ENCODE peak calls at places on chromosomes 11 and 22, in six cellular contexts. G is tibial nerve; Z is A549; K is CD8-positive, alpha-beta T cell; O is gastrocnemius medialis; Y is uterus. T is an unnamed sample. For H3K4me1, the result is how much of the 10 kb centered on the place peaks cover.

GRCh38 chr22:49372111-49372529 is 455.6 kb downstream of the BRD1 start:
- DNase-seq in G (no peak), Z (no peak), K (no peak), O (no peak), Y (no peak), T (no peak)

GRCh38 chr22:22687638-22688500 is 43.5 kb downstream of the GGTLC2 start:
- DNase-seq in G (no peak), Z (no peak), K (no peak), O (no peak), Y (no peak), T (no peak)

GRCh38 chr11:47111318-47111804 is 65.3 kb downstream of the ARFGAP2 start:
- DNase-seq in G (no peak), Z (no peak), K (no peak), O (no peak), Y (no peak), T (no peak)

GRCh38 chr22:34324763-34325162 is 404.5 kb upstream of the LARGE1 start:
- DNase-seq in G (no peak), Z (no peak), K (no peak), O (no peak), Y (no peak), T (no peak)

GRCh38 chr11:83456075-83456474 is 169.9 kb upstream of the CCDC90B start:
- DNase-seq in G (no peak), Z (no peak), K (no peak), O (no peak), Y (no peak), T (no peak)

GRCh38 chr22:24968066-24968561 is 15.6 kb downstream of the KIAA1671 start:
- DNase-seq in G (no peak), Z (no peak), K (no peak), O (peak), Y (no peak), T (no peak)

GRCh38 chr11:123434262-123434661 is 4.2 kb downstream of the GRAMD1B start:
- DNase-seq in G (no peak), Z (peak), K (no peak), O (no peak), Y (no peak), T (peak)

GRCh38 chr22:29473001-29473400 is 7.0 kb upstream of the NEFH start:
- DNase-seq in G (no peak), Z (no peak), K (no peak), O (no peak), Y (no peak), T (no peak)

GRCh38 chr11:64225608-64226506 is at the start of the genes NUDT22 and TRPT1:
- DNase-seq in G (peak), Z (peak), K (peak), O (peak), Y (peak), T (peak)

GRCh38 chr11:130763087-130763980 is 152.9 kb downstream of the SNX19 start:
- DNase-seq in G (no peak), Z (no peak), K (no peak), O (no peak), Y (no peak), T (no peak)

GRCh38 chr11:73404048-73404447 is 27.8 kb downstream of the RELT start:
- DNase-seq in G (peak), Z (peak), K (no peak), O (no peak), Y (no peak), T (peak)

GRCh38 chr22:17672417-17672991 is 33.9 kb downstream of the BCL2L13 start:
- DNase-seq in G (no peak), Z (no peak), K (no peak), O (no peak), Y (no peak), T (no peak)

GRCh38 chr11:120235024-120235628 is 4.8 kb upstream of the POU2F3 start:
- DNase-seq in G (no peak), Z (peak), K (peak), O (no peak), Y (no peak), T (no peak)

GRCh38 chr11:5803982-5804381 is 4.7 kb upstream of the OR52N2 start:
- DNase-seq in G (no peak), Z (no peak), K (no peak), O (no peak), Y (no peak), T (no peak)

GRCh38 chr22:26580240-26580962 is 9.5 kb downstream of the TPST2 start:
- DNase-seq in G (no peak), Z (no peak), K (no peak), O (no peak), Y (no peak), T (no peak)

GRCh38 chr22:21628386-21629261 is 1.2 kb downstream of the YDJC start:
- DNase-seq in G (no peak), Z (no peak), K (no peak), O (no peak), Y (no peak), T (no peak)

GRCh38 chr11:121892863-121893262 is 223.2 kb downstream of the BLID start:
- DNase-seq in G (no peak), Z (no peak), K (no peak), O (no peak), Y (no peak), T (no peak)

GRCh38 chr11:44899959-44900358 is 50.7 kb downstream of the TP53I11 start:
- DNase-seq in G (no peak), Z (peak), K (no peak), O (no peak), Y (peak), T (no peak)

GRCh38 chr22:30575859-30576258 is 1.4 kb upstream of the GAL3ST1 start:
- DNase-seq in G (no peak), Z (no peak), K (no peak), O (no peak), Y (no peak), T (no peak)

GRCh38 chr11:1055990-1056771 is 18.5 kb upstream of the MUC2 start:
- DNase-seq in G (peak), Z (no peak), K (peak), O (no peak), Y (no peak), T (peak)

GRCh38 chr11:82003671-82004148 is 730.0 kb downstream of the FAM181B start:
- DNase-seq in G (no peak), Z (no peak), K (no peak), O (no peak), Y (no peak), T (no peak)

GRCh38 chr11:74025467-74026166 is 16.7 kb upstream of the UCP3 start:
- DNase-seq in G (no peak), Z (no peak), K (no peak), O (no peak), Y (no peak), T (no peak)

GRCh38 chr11:124108158-124108557 is 7.1 kb upstream of the VWA5A start:
- DNase-seq in G (no peak), Z (no peak), K (no peak), O (no peak), Y (no peak), T (no peak)

GRCh38 chr22:22558972-22559603 is at the start of gene PRAME:
- DNase-seq in G (no peak), Z (peak), K (peak), O (peak), Y (no peak), T (no peak)

GRCh38 chr11:63738720-63739360 is 29.7 kb downstream of the ZFTA start:
- DNase-seq in G (peak), Z (peak), K (peak), O (peak), Y (peak), T (peak)

GRCh38 chr22:24516301-24516737 is 21.2 kb downstream of the UPB1 start:
- DNase-seq in G (no peak), Z (peak), K (no peak), O (no peak), Y (no peak), T (peak)

DNA sequence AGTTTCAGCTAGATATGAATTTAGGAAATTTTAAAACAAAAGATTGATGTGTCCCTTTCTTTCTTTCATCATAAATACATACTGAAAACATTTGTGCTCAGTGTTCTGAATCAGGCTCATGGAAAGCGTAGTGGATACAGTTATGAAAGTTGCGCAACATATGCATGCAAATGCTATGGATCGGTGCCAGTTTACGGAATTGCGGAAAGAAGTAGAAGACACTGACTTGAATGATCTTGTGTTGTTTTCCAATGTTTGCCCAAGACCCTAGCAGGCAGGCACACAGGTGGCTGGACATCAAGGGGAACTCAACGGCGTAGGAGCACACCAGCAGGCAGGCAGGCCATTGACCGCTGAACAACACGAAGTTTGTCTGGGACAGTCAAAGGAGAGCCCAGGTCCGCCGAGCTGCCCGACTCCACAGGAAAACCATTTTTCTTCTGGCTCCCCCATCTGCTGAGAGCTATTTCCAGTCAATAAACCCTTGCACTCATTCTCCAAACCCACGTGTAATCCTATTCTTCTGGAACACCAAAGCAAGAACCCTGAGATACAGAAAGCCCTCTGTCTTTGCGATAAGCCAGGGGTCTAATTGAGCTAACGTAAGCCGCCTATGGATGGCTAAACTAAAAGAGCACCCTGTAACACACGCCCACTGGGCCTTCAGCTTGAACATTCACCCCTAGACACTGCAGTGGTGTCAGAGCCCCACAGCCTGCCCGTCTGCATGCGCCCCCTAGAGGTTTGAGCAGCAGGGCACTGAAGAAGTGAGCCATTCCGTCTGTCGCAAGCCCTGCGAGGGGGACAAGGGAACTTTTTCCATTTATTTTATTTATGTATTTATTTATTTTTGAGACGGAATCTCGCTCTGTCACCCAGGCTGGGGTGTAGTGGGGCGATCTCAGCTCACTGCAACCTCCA is 7.4 kb upstream of the BIRC3 start:
- DNase-seq in G (no peak), Z (no peak), K (no peak), O (no peak), Y (no peak), T (no peak)
- TF ChIP-seq CTCF in G (no peak), Z (peak), K (no peak), O (no peak), Y (no peak), T (no peak)

GRCh38 chr11:118010738-118011461 is 24.7 kb downstream of the IL10RA start:
- DNase-seq in G (no peak), Z (no peak), K (no peak), O (peak), Y (no peak), T (peak)

GRCh38 chr11:118014022-118014421 is 27.8 kb downstream of the IL10RA start:
- DNase-seq in G (no peak), Z (no peak), K (no peak), O (no peak), Y (no peak), T (no peak)

GRCh38 chr11:118015385-118015841 is 29.2 kb downstream of the IL10RA start:
- DNase-seq in G (no peak), Z (no peak), K (peak), O (no peak), Y (no peak), T (no peak)

GRCh38 chr11:118009821-118010737 is 23.9 kb downstream of the IL10RA start:
- DNase-seq in G (no peak), Z (no peak), K (no peak), O (no peak), Y (no peak), T (no peak)

GRCh38 chr11:118012083-118012669 is 26.0 kb downstream of the IL10RA start:
- DNase-seq in G (no peak), Z (no peak), K (peak), O (no peak), Y (no peak), T (peak)
- H3K4me1 ChIP-seq in G (under half), Z (under half), K (half or more), O (under half), Y (under half), T (under half)

DNA sequence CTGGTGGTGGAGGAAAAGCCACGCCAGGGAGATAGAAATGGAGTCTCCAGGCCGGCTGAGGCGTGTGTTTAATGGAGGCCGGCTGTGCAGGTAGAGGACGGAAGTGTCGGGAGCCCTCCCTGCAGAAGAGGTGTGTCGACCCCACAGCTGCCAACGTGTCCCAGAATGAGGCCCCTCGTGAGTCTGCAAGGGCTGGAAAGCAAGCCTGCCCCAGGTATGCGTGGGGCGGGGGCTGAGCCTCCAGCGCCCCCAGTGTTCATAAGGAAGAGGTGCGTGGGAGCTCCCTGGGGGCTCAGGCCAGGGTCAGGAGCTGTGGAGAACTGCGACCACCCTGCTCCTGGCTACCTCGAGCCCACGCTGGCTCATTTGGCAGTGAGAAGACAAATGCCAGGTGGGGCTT is 38.0 kb upstream of the JAM3 start:
- DNase-seq in G (no peak), Z (no peak), K (no peak), O (no peak), Y (no peak), T (no peak)
- TF ChIP-seq CTCF in G (no peak), Z (no peak), K (no peak), O (no peak), Y (peak), T (no peak)

GRCh38 chr11:93784152-93784934 is at the start of gene MED17:
- DNase-seq in G (peak), Z (peak), K (peak), O (peak), Y (peak), T (peak)
- H3K4me1 ChIP-seq in G (under half), Z (under half), K (under half), O (under half), Y (under half), T (under half)

GRCh38 chr11:71081704-71082230 is 170.6 kb downstream of the SHANK2 start:
- DNase-seq in G (no peak), Z (no peak), K (no peak), O (no peak), Y (no peak), T (no peak)

GRCh38 chr11:71078482-71078881 is 173.9 kb downstream of the SHANK2 start:
- DNase-seq in G (no peak), Z (no peak), K (no peak), O (no peak), Y (no peak), T (no peak)

GRCh38 chr11:71079795-71080194 is 172.6 kb downstream of the SHANK2 start:
- DNase-seq in G (no peak), Z (no peak), K (no peak), O (no peak), Y (no peak), T (no peak)

GRCh38 chr11:71082454-71082853 is 169.9 kb downstream of the SHANK2 start:
- DNase-seq in G (no peak), Z (no peak), K (no peak), O (no peak), Y (no peak), T (no peak)

GRCh38 chr11:71080239-71081097 is 171.9 kb downstream of the SHANK2 start:
- DNase-seq in G (peak), Z (peak), K (no peak), O (no peak), Y (no peak), T (no peak)
- TF ChIP-seq CTCF in G (peak), Z (peak), K (no peak), O (no peak), Y (no peak), T (peak)

GRCh38 chr22:36470994-36471331 is 10.5 kb downstream of the TXN2 start:
- DNase-seq in G (no peak), Z (no peak), K (no peak), O (no peak), Y (peak), T (no peak)
- H3K4me1 ChIP-seq in G (half or more), Z (under half), K (under half), O (under half), Y (under half), T (half or more)

DNA sequence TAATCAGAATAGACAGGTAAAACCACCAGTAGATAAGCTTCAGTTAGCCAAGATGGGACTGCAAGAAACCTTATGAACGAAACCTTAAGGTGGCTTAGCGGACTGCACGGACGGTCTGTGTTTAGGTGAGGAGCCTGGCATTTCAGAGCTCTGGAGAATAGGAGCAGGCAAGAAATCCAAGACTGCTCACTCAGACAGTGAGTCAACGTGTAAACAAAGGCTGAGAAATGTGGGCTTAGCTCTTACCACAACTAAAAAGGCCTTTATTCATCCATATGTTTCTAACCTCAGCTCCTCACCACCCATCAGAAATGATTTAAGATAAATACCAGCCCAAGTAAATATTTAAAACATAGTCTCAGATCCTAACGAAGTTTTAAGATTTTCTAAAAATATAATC is 657.7 kb downstream of the OPCML start:
- DNase-seq in G (no peak), Z (no peak), K (no peak), O (no peak), Y (no peak), T (no peak)
- TF ChIP-seq CTCF in G (no peak), Z (no peak), K (no peak), O (no peak), Y (no peak), T (no peak)

GRCh38 chr11:94740975-94741707 is 27.0 kb upstream of the AMOTL1 start:
- DNase-seq in G (no peak), Z (peak), K (no peak), O (no peak), Y (peak), T (peak)

GRCh38 chr11:94737171-94737611 is 31.0 kb upstream of the AMOTL1 start:
- DNase-seq in G (no peak), Z (no peak), K (no peak), O (no peak), Y (no peak), T (no peak)

GRCh38 chr11:94740083-94740974 is 27.8 kb upstream of the AMOTL1 start:
- DNase-seq in G (no peak), Z (no peak), K (no peak), O (no peak), Y (peak), T (peak)

GRCh38 chr11:94738746-94739145 is 29.4 kb upstream of the AMOTL1 start:
- DNase-seq in G (no peak), Z (no peak), K (no peak), O (no peak), Y (no peak), T (no peak)

GRCh38 chr11:94739331-94739730 is 28.8 kb upstream of the AMOTL1 start:
- DNase-seq in G (no peak), Z (no peak), K (no peak), O (no peak), Y (no peak), T (no peak)
- H3K4me1 ChIP-seq in G (under half), Z (half or more), K (under half), O (under half), Y (under half), T (under half)